ENCODE peak calls at places on chromosomes 6 and 20, in five cellular contexts. W is IMR-90, Z is tibial artery, I is H9, N is RWPE1. H is an unnamed sample.

GRCh38 chr20:19920388-19921138 is 96.6 kb upstream of the NAA20 start:
- DNase-seq in W (no peak), Z (no peak), I (no peak), N (no peak), H (no peak)

GRCh38 chr6:108127826-108128225 is 38.0 kb upstream of the NR2E1 start:
- DNase-seq in W (no peak), Z (no peak), I (no peak), N (no peak), H (no peak)

GRCh38 chr6:56671651-56672461 is 29.2 kb upstream of the DST start:
- DNase-seq in W (no peak), Z (peak; percentile 68), I (no peak), N (no peak), H (no peak)

GRCh38 chr20:18669241-18670019 is 81.6 kb downstream of the DTD1 start:
- DNase-seq in W (no peak), Z (no peak), I (no peak), N (no peak), H (no peak)

GRCh38 chr6:139738801-139739490 is 364.5 kb upstream of the CITED2 start:
- DNase-seq in W (no peak), Z (no peak), I (no peak), N (no peak), H (no peak)

GRCh38 chr6:70841115-70841514 is 115.7 kb downstream of the B3GAT2 start:
- DNase-seq in W (no peak), Z (no peak), I (no peak), N (no peak), H (no peak)

GRCh38 chr6:107323133-107323785 is 136.1 kb downstream of the PDSS2 start:
- DNase-seq in W (peak; percentile 66), Z (no peak), I (no peak), N (no peak), H (no peak)

GRCh38 chr6:152124432-152125074 is 317.1 kb downstream of the ESR1 start:
- DNase-seq in W (peak; percentile 75), Z (no peak), I (no peak), N (peak; percentile 64), H (no peak)

GRCh38 chr6:119079288-119079809 is 885 bp upstream of the FAM184A start:
- DNase-seq in W (peak; percentile 54), Z (no peak), I (no peak), N (peak; percentile 18), H (no peak)

GRCh38 chr6:167049275-167049674 is 50.1 kb downstream of the CEP43 start:
- DNase-seq in W (no peak), Z (no peak), I (no peak), N (no peak), H (no peak)

GRCh38 chr20:1669304-1669703 is 11.7 kb upstream of the SIRPG start:
- DNase-seq in W (no peak), Z (no peak), I (no peak), N (no peak), H (no peak)

GRCh38 chr6:169701953-169702639 is at the start of the genes C6orf120 and WDR27:
- DNase-seq in W (peak; percentile 95), Z (peak; percentile 97), I (peak; percentile 95), N (peak; percentile 91), H (peak; percentile 82)

GRCh38 chr20:38680492-38681118 is 43.7 kb upstream of the SLC32A1 start:
- DNase-seq in W (peak; percentile 28), Z (peak; percentile 15), I (peak; percentile 74), N (peak; percentile 65), H (peak; percentile 22)

GRCh38 chr6:33875696-33876095 is 71.9 kb upstream of the MLN start:
- DNase-seq in W (no peak), Z (no peak), I (no peak), N (no peak), H (no peak)

GRCh38 chr6:97294451-97294850 is 11.4 kb upstream of the MMS22L start:
- DNase-seq in W (peak; percentile 79), Z (no peak), I (no peak), N (no peak), H (no peak)

GRCh38 chr6:45710304-45710821 is 305.3 kb downstream of the CLIC5 start:
- DNase-seq in W (peak; percentile 23), Z (no peak), I (no peak), N (no peak), H (no peak)
- H3K27ac ChIP-seq in W (no peak overlapping the region), Z (no peak overlapping the region), I (no peak overlapping the region), N (no peak overlapping the region), H (no peak overlapping the region)

GRCh38 chr6:146862508-146862919 is 263.7 kb downstream of the ADGB start:
- DNase-seq in W (no peak), Z (no peak), I (no peak), N (no peak), H (no peak)

GRCh38 chr6:146860583-146860982 is 261.8 kb downstream of the ADGB start:
- DNase-seq in W (no peak), Z (no peak), I (no peak), N (no peak), H (no peak)

GRCh38 chr6:146859795-146860495 is 261.2 kb downstream of the ADGB start:
- DNase-seq in W (no peak), Z (no peak), I (no peak), N (no peak), H (no peak)

GRCh38 chr6:146861716-146862115 is 262.9 kb downstream of the ADGB start:
- DNase-seq in W (no peak), Z (no peak), I (no peak), N (no peak), H (no peak)

DNA sequence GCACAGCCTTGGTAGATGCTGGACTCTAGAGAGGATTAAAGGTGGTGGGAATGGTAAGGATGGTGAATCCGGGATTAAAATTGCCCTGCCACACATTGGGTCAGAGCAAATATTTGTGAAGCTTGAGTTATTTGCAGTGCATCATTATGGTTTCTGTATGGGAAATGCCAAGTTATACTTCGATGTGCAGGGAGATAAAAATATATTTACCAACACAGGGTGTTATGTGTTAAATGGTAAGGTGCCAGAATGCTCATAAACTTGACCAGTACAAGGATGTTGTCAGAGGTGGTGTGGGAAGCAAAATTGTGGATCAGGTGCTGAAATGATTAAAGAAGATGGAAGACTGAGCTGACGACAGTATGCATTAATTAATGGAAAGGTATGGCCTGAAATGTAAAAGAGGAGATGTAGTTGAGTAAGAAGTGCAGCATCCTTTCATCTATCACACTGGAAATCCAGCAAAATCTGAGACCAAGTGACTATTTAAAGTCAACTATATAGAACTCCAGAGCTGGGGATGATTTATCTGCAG is 262.3 kb downstream of the ADGB start:
- DNase-seq in W (no peak), Z (no peak), I (no peak), N (no peak), H (no peak)
- TF ChIP-seq CTCF in W (no peak), Z (no peak), I (no peak), N (no peak), H (no peak)

DNA sequence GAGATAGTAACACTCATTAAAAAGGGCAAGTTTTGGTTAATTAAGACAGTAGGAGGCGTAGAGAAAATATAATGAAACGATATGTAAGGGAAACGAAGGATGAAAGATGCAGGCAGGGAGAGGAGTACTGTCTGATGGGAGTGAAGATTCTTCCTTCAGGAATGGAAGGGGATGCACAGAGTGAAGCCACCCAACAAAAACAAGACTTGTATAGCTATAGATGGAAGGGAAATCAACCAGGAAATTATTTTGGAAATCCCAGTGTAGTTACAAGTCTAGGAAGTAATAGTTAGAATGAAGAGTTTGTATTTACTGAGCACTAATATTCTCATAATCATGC is 19.7 kb upstream of the HLA-DRB1 start:
- DNase-seq in W (no peak), Z (no peak), I (no peak), N (no peak), H (no peak)
- H3K27ac ChIP-seq in W (no peak overlapping the region), Z (no peak overlapping the region), I (no peak overlapping the region), N (no peak overlapping the region), H (no peak overlapping the region)

DNA sequence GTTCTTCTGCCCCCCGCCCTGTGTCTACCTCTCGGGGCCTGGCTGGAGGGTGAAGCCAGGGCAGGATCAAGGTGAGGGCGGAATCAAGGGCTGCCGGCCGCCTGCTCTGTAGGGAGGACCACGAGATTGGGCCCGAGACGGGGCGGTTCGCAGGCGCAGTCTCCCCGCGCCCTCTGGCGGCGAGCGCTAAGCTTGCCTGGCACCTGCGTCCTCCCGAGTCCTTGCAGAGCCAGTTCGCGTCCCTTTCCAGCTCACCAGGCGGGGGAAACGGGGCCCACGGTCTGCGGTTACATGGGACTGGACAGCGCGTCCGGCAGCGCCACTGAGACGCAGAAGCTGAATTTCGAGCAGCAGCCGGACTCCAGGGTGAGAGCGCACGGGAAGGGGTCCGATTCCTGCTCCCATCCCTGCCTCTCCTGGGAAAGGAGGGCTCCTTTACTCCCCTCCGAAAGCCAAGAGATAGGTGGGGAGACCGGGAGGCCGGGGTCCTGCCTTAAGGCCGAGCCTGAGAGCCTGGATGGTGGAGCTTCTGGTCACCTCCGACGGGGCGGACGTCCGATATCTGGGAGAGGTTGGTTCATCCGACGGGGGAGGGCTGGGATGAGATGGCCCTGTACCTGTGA is 3.6 kb upstream of the MATN4 start:
- DNase-seq in W (peak; percentile 42), Z (no peak), I (peak; percentile 91), N (peak; percentile 79), H (no peak)
- TF ChIP-seq CTCF in W (peak; percentile 67), Z (peak; percentile 65), I (peak; percentile 94), N (peak; percentile 98), H (peak; percentile 78)

DNA sequence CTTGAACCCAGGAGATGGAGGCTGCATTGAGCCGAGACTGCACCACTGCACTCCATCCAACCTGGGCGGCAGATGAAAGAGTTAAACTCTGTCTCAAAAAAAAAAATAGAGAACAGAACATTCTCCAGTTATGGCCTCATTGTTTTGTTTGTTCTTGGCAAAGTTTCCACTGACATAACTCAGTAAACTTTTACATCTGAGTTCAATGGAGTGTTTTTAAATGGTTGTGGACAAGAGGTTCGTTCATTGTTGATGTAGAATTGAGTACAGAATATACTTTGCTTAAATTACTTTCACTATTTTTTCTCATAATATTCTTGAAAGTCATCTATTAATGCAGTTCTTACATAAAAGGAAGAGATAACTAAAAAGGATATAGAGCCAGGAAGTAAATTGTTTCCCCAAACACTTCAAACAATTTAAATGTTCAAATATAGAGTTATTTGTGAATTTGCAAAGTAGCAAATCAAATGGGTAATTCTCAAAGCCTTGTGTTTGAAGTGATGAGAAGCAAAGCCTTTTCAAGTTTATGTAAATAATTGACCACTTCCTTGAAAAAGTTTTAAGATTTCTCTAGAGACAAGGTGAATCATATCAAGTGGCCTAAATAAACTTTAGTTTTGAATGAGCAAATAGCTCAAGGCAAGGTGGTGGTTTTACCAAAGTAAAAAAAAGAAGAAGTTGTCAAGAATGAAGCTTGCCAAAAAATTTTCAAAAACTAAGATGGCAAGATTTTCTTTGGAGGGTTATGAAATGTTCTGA is 42.4 kb upstream of the IFNGR1 start:
- DNase-seq in W (peak; percentile 54), Z (no peak), I (no peak), N (peak; percentile 19), H (peak; percentile 48)
- H3K27ac ChIP-seq in W (no peak overlapping the region), Z (no peak overlapping the region), I (no peak overlapping the region), N (no peak overlapping the region), H (no peak overlapping the region)

GRCh38 chr20:11338506-11339306 is 579.0 kb upstream of the BTBD3 start:
- DNase-seq in W (peak; percentile 74), Z (no peak), I (no peak), N (no peak), H (no peak)
- TF ChIP-seq CTCF in W (no peak), Z (no peak), I (no peak), N (no peak), H (no peak)

GRCh38 chr6:53440331-53440730 is 91.6 kb upstream of the ELOVL5 start:
- DNase-seq in W (no peak), Z (no peak), I (no peak), N (no peak), H (no peak)
- H3K27ac ChIP-seq in W (no peak overlapping the region), Z (no peak overlapping the region), I (no peak overlapping the region), N (no peak overlapping the region), H (no peak overlapping the region)